ENCODE peak calls at places on chromosomes 6 and 20, in nine cellular contexts. A, C, K, Q, V, F, H, O and Z are unnamed samples.

GRCh38 chr6:1404066-1404712 is 14.8 kb downstream of the FOXF2 start:
- DNase-seq in A (no peak), Q (no peak), C (peak), K (peak), V (no peak), F (no peak), H (peak), O (no peak), Z (no peak)

GRCh38 chr6:75234126-75234865 is 9.3 kb downstream of the COX7A2 start:
- DNase-seq in O (no peak), Q (no peak), F (no peak), A (no peak), H (no peak), C (no peak), K (no peak), V (no peak), Z (no peak)

GRCh38 chr6:89859744-89860143 is 30.1 kb downstream of the CASP8AP2 start:
- DNase-seq in A (no peak), O (no peak), F (no peak), H (no peak), K (no peak), Q (no peak), V (no peak), C (no peak), Z (no peak)

GRCh38 chr6:125824946-125825786 is 34.4 kb downstream of the NCOA7 start:
- DNase-seq in O (no peak), F (no peak), H (no peak), Q (no peak), V (no peak), K (no peak), A (no peak), C (no peak), Z (no peak)

GRCh38 chr20:39072132-39072531 is 110.0 kb downstream of the DHX35 start:
- DNase-seq in O (no peak), K (no peak), C (no peak), H (no peak), V (no peak), A (no peak), F (no peak), Q (no peak), Z (no peak)

GRCh38 chr6:41577865-41578713 is 31.9 kb downstream of the FOXP4 start:
- DNase-seq in H (peak), V (no peak), A (no peak), F (peak), K (peak), O (peak), C (no peak), Q (peak), Z (peak)

GRCh38 chr6:5786321-5787053 is 220.2 kb downstream of the NRN1 start:
- DNase-seq in V (no peak), C (no peak), K (peak), F (no peak), Q (no peak), O (no peak), A (peak), H (peak), Z (no peak)

GRCh38 chr20:46936415-46937139 is 41.9 kb downstream of the EYA2 start:
- DNase-seq in V (no peak), C (no peak), O (no peak), Q (no peak), K (no peak), F (no peak), A (no peak), H (no peak), Z (no peak)

GRCh38 chr6:33632603-33633039 is 11.5 kb downstream of the ITPR3 start:
- DNase-seq in H (no peak), A (peak), C (no peak), O (no peak), Q (peak), K (peak), V (peak), F (peak), Z (peak)

GRCh38 chr6:137654365-137654981 is 160.3 kb upstream of the OLIG3 start:
- DNase-seq in H (no peak), O (no peak), A (no peak), V (no peak), Q (no peak), C (no peak), F (no peak), K (no peak), Z (no peak)

GRCh38 chr6:35402136-35402855 is 49.8 kb upstream of the FANCE start:
- DNase-seq in O (no peak), C (no peak), K (no peak), A (no peak), V (no peak), F (peak), Q (no peak), H (no peak), Z (no peak)

GRCh38 chr6:31541059-31541657 is 645 bp downstream of the DDX39B start:
- DNase-seq in O (peak), H (peak), K (peak), Q (peak), V (peak), C (no peak), A (no peak), F (peak), Z (no peak)

GRCh38 chr6:143965503-143966171 is 42.4 kb downstream of the PLAGL1 start:
- DNase-seq in H (peak), A (no peak), Q (no peak), K (peak), C (no peak), F (no peak), V (no peak), O (no peak), Z (no peak)

GRCh38 chr6:161434331-161434730 is 160.5 kb upstream of the AGPAT4 start:
- DNase-seq in C (no peak), F (no peak), H (no peak), A (peak), O (no peak), K (no peak), Q (no peak), V (no peak), Z (no peak)

GRCh38 chr20:15578059-15578458 is 995.2 kb downstream of the KIF16B start:
- DNase-seq in F (no peak), H (no peak), K (no peak), A (no peak), Q (no peak), V (no peak), O (no peak), C (no peak), Z (no peak)

GRCh38 chr6:82363368-82364086 is at the start of gene TPBG:
- DNase-seq in C (no peak), O (peak), A (peak), V (no peak), H (peak), F (peak), Q (peak), K (peak), Z (peak)